ENCODE peak calls at places on chromosomes 1 and 21, in four cellular contexts. K is HCEC 1CT, Z is PC-9, Q is kidney. H is an unnamed sample.

GRCh38 chr1:183289104-183289503 is 103.0 kb downstream of the LAMC2 start:
- DNase-seq in K (no peak), Z (no peak), Q (no peak), H (no peak)

GRCh38 chr1:61842863-61843514 is 100.7 kb downstream of the PATJ start:
- DNase-seq in Q (no peak), K (peak), Z (no peak), H (no peak)

GRCh38 chr1:45767035-45767434 is 16.6 kb upstream of the IPP start:
- DNase-seq in Q (no peak), K (peak), Z (no peak), H (no peak)

GRCh38 chr21:40120944-40121575 is 253.8 kb downstream of the PCP4 start:
- DNase-seq in K (no peak), Z (no peak), Q (no peak), H (no peak)

GRCh38 chr1:98181041-98181764 is 260.4 kb upstream of the DPYD start:
- DNase-seq in Q (no peak), Z (no peak), K (no peak), H (no peak)

GRCh38 chr1:17831619-17832018 is 76.5 kb downstream of the ACTL8 start:
- DNase-seq in K (peak), Q (no peak), Z (peak), H (no peak)

GRCh38 chr1:62175568-62176179 is 19.0 kb upstream of the L1TD1 start:
- DNase-seq in Z (peak), K (peak), Q (no peak), H (no peak)

GRCh38 chr1:63920154-63921117 is 146.6 kb downstream of the ROR1 start:
- DNase-seq in Q (no peak), K (peak), Z (peak), H (no peak)

GRCh38 chr21:38721055-38721454 is 84.7 kb upstream of the ETS2 start:
- DNase-seq in Z (no peak), K (no peak), Q (no peak), H (no peak)

GRCh38 chr1:235327559-235328270 is at the start of gene ARID4B:
- DNase-seq in Z (peak), Q (peak), K (peak), H (peak)

GRCh38 chr1:208052135-208052534 is 141.2 kb upstream of the CD34 start:
- DNase-seq in K (no peak), Q (no peak), Z (no peak), H (no peak)

GRCh38 chr1:187790724-187791123 is 962.0 kb downstream of the PLA2G4A start:
- DNase-seq in Q (no peak), K (no peak), Z (no peak), H (no peak)

GRCh38 chr21:43718872-43719747 is at the start of gene PDXK:
- DNase-seq in K (peak), Q (peak), Z (peak), H (peak)

GRCh38 chr1:241235236-241235897 is 121.6 kb downstream of the RGS7 start:
- DNase-seq in K (no peak), Q (no peak), Z (no peak), H (no peak)

GRCh38 chr1:8598060-8598724 is 219.2 kb downstream of the RERE start:
- DNase-seq in K (peak), Q (peak), Z (no peak), H (peak)

GRCh38 chr1:212286437-212287131 is 1.4 kb downstream of the PPP2R5A start:
- DNase-seq in Z (no peak), K (no peak), Q (no peak), H (no peak)

GRCh38 chr1:10065344-10065685 is 32.6 kb downstream of the UBE4B start:
- DNase-seq in K (no peak), Z (no peak), Q (no peak), H (peak)

GRCh38 chr1:211589782-211590721 is 11.1 kb upstream of the SLC30A1 start:
- DNase-seq in Q (peak), K (no peak), Z (peak), H (no peak)

GRCh38 chr1:183178490-183178889 is 7.6 kb upstream of the LAMC2 start:
- DNase-seq in K (no peak), Z (no peak), Q (no peak), H (no peak)

GRCh38 chr1:32063261-32063681 is 9.5 kb upstream of the TMEM39B start:
- DNase-seq in K (peak), Q (no peak), Z (no peak), H (no peak)

GRCh38 chr1:32906652-32907051 is 5.5 kb upstream of the TMEM54 start:
- DNase-seq in K (no peak), Z (no peak), Q (no peak), H (no peak)

GRCh38 chr1:150971583-150972416 is 2.8 kb downstream of the CERS2 start:
- DNase-seq in K (peak), Q (no peak), Z (no peak), H (no peak)

GRCh38 chr1:232150770-232151548 is 479.0 kb downstream of the SIPA1L2 start:
- DNase-seq in K (no peak), Q (no peak), Z (no peak), H (no peak)

GRCh38 chr1:83689900-83690868 is 308.7 kb downstream of the TTLL7 start:
- DNase-seq in Q (no peak), Z (no peak), K (no peak), H (no peak)

GRCh38 chr1:27992271-27992670 is 32.5 kb downstream of the XKR8 start:
- DNase-seq in Q (no peak), K (no peak), Z (no peak), H (no peak)

GRCh38 chr1:33902486-33903209 is 38.8 kb downstream of the HMGB4 start:
- DNase-seq in K (peak), Z (no peak), Q (no peak), H (no peak)

GRCh38 chr1:93598861-93599439 is 82.7 kb downstream of the BCAR3 start:
- DNase-seq in Z (no peak), K (no peak), Q (no peak), H (no peak)

GRCh38 chr1:168664069-168664834 is 64.8 kb downstream of the DPT start:
- DNase-seq in Q (no peak), Z (no peak), K (no peak), H (no peak)